ENCODE peak calls at places on chromosomes 16 and 17, in ten cellular contexts. S is DND-41, Y is heart left ventricle, R is body of pancreas, D is small intestine, O is transverse colon, K is Panc1, B is breast epithelium, J is HCT116, W is endodermal cell. F is an unnamed sample.

GRCh38 chr17:47810200-47810821 is 11.3 kb downstream of the OSBPL7 start:
- DNase-seq in S (no peak), Y (peak; percentile 3), R (peak; percentile 92), D (peak; percentile 97), O (peak; percentile 88), K (peak; percentile 52), B (no peak), J (peak; percentile 93), W (peak; percentile 88), F (peak; percentile 23)

GRCh38 chr17:73787721-73788051 is 143.4 kb upstream of the SDK2 start:
- DNase-seq in S (no peak), Y (no peak), R (no peak), D (no peak), O (no peak), K (no peak), B (no peak), J (no peak), W (peak; percentile 49), F (no peak)

GRCh38 chr16:75195811-75196790 is 10.9 kb downstream of the CTRB2 start:
- DNase-seq in S (no peak), Y (no peak), R (no peak), D (no peak), O (no peak), K (no peak), B (no peak), J (no peak), W (peak; percentile 42), F (no peak)

GRCh38 chr16:30740364-30741251 is 7.6 kb upstream of the PHKG2 start:
- DNase-seq in S (no peak), Y (peak; percentile 82), R (peak; percentile 92), D (peak; percentile 95), O (peak; percentile 92), K (no peak), B (peak; percentile 94), J (peak; percentile 87), W (peak; percentile 91), F (no peak)

GRCh38 chr16:51392651-51393187 is 241.6 kb upstream of the SALL1 start:
- DNase-seq in S (no peak), Y (no peak), R (no peak), D (no peak), O (no peak), K (peak; percentile 2), B (no peak), J (no peak), W (peak; percentile 54), F (no peak)

GRCh38 chr16:11972128-11972527 is 4.4 kb upstream of the SNX29 start:
- DNase-seq in S (no peak), Y (no peak), R (no peak), D (peak; percentile 4), O (no peak), K (no peak), B (no peak), J (no peak), W (peak; percentile 67), F (no peak)

GRCh38 chr16:84284168-84284722 is 10.4 kb upstream of the WFDC1 start:
- DNase-seq in S (no peak), Y (peak; percentile 58), R (peak; percentile 35), D (peak; percentile 76), O (peak; percentile 61), K (no peak), B (no peak), J (no peak), W (peak; percentile 76), F (no peak)

GRCh38 chr16:11181889-11182279 is 74.1 kb downstream of the SOCS1 start:
- DNase-seq in S (peak; percentile 35), Y (no peak), R (no peak), D (no peak), O (peak; percentile 42), K (no peak), B (no peak), J (no peak), W (no peak), F (no peak)

GRCh38 chr16:57637424-57637823 is 9.0 kb downstream of the ADGRG1 start:
- DNase-seq in S (no peak), Y (peak; percentile 76), R (no peak), D (no peak), O (no peak), K (no peak), B (no peak), J (no peak), W (no peak), F (no peak)

GRCh38 chr17:49035470-49036269 is 38.5 kb downstream of the IGF2BP1 start:
- DNase-seq in S (peak; percentile 45), Y (no peak), R (peak; percentile 52), D (no peak), O (peak; percentile 60), K (peak; percentile 27), B (peak; percentile 65), J (peak; percentile 82), W (peak; percentile 96), F (peak; percentile 9)

GRCh38 chr16:70391881-70392481 is 45.3 kb downstream of the DDX19A start:
- DNase-seq in S (no peak), Y (no peak), R (no peak), D (no peak), O (no peak), K (no peak), B (no peak), J (no peak), W (no peak), F (no peak)

GRCh38 chr17:15289285-15290185 is 24.4 kb upstream of the PMP22 start:
- DNase-seq in S (no peak), Y (no peak), R (no peak), D (no peak), O (no peak), K (no peak), B (no peak), J (no peak), W (no peak), F (no peak)

GRCh38 chr17:56171186-56171959 is 18.1 kb downstream of the ANKFN1 start:
- DNase-seq in S (no peak), Y (no peak), R (no peak), D (no peak), O (no peak), K (no peak), B (no peak), J (no peak), W (no peak), F (no peak)

GRCh38 chr17:8719291-8720246 is 25.1 kb downstream of the CCDC42 start:
- DNase-seq in S (no peak), Y (no peak), R (no peak), D (no peak), O (no peak), K (no peak), B (no peak), J (no peak), W (no peak), F (no peak)

GRCh38 chr16:679808-680624 is at the start of gene STUB1:
- DNase-seq in S (peak; percentile 93), Y (peak; percentile 92), R (peak; percentile 90), D (peak; percentile 76), O (peak; percentile 92), K (no peak), B (peak; percentile 88), J (peak; percentile 48), W (peak; percentile 99), F (peak; percentile 78)

GRCh38 chr17:41505007-41505835 is at the start of gene KRT13:
- DNase-seq in S (no peak), Y (no peak), R (no peak), D (no peak), O (no peak), K (no peak), B (no peak), J (no peak), W (no peak), F (no peak)

GRCh38 chr16:80723091-80723490 is 81.3 kb downstream of the CDYL2 start:
- DNase-seq in S (no peak), Y (no peak), R (no peak), D (no peak), O (no peak), K (no peak), B (no peak), J (no peak), W (peak; percentile 12), F (no peak)

GRCh38 chr17:82859431-82860403 is 19.9 kb upstream of the ZNF750 start:
- DNase-seq in S (peak; percentile 87), Y (no peak), R (no peak), D (peak; percentile 37), O (no peak), K (no peak), B (no peak), J (peak; percentile 91), W (peak; percentile 66), F (peak; percentile 35)

GRCh38 chr16:87895641-87896141 is 26.4 kb upstream of the SLC7A5 start:
- DNase-seq in S (peak; percentile 83), Y (no peak), R (no peak), D (peak; percentile 57), O (peak; percentile 34), K (no peak), B (no peak), J (no peak), W (no peak), F (peak; percentile 14)

GRCh38 chr17:13598353-13599167 is 3.2 kb downstream of the HS3ST3A1 start:
- DNase-seq in S (no peak), Y (no peak), R (no peak), D (no peak), O (no peak), K (no peak), B (no peak), J (no peak), W (no peak), F (no peak)
- H3K27me3 ChIP-seq in S (peaks cover 4% of the 10 kb centered on the region), Y (peaks cover 20% of the 10 kb centered on the region), R (no peaks in the 10 kb centered on the region), D (peaks cover 11% of the 10 kb centered on the region), O (peaks cover 71% of the 10 kb centered on the region), K (peaks cover 8% of the 10 kb centered on the region), B (peaks cover 40% of the 10 kb centered on the region), J (peaks cover 4% of the 10 kb centered on the region), W (peaks cover 29% of the 10 kb centered on the region), F (peaks cover 28% of the 10 kb centered on the region)

GRCh38 chr17:70610161-70610560 is 440.8 kb downstream of the KCNJ2 start:
- DNase-seq in S (no peak), Y (no peak), R (no peak), D (no peak), O (no peak), K (no peak), B (no peak), J (no peak), W (no peak), F (no peak)
- H3K27ac ChIP-seq in S (no peak overlapping the region), Y (no peak overlapping the region), R (no peak overlapping the region), D (no peak overlapping the region), O (no peak overlapping the region), K (no peak overlapping the region), B (no peak overlapping the region), J (no peak overlapping the region), W (no peak overlapping the region), F (no peak overlapping the region)

GRCh38 chr16:22260490-22260889 is 36.7 kb upstream of the POLR3E start:
- DNase-seq in S (no peak), Y (no peak), R (no peak), D (no peak), O (no peak), K (no peak), B (no peak), J (no peak), W (no peak), F (no peak)
- H3K36me3 ChIP-seq in S (peaks cover 57% of the 10 kb centered on the region), Y (peaks cover 34% of the 10 kb centered on the region), R (peaks cover 36% of the 10 kb centered on the region), D (peaks cover 8% of the 10 kb centered on the region), O (peaks cover 59% of the 10 kb centered on the region), K (peaks cover 7% of the 10 kb centered on the region), B (peaks cover 15% of the 10 kb centered on the region), J (peaks cover 23% of the 10 kb centered on the region), W (peaks cover 8% of the 10 kb centered on the region), F (peaks cover 30% of the 10 kb centered on the region)

DNA sequence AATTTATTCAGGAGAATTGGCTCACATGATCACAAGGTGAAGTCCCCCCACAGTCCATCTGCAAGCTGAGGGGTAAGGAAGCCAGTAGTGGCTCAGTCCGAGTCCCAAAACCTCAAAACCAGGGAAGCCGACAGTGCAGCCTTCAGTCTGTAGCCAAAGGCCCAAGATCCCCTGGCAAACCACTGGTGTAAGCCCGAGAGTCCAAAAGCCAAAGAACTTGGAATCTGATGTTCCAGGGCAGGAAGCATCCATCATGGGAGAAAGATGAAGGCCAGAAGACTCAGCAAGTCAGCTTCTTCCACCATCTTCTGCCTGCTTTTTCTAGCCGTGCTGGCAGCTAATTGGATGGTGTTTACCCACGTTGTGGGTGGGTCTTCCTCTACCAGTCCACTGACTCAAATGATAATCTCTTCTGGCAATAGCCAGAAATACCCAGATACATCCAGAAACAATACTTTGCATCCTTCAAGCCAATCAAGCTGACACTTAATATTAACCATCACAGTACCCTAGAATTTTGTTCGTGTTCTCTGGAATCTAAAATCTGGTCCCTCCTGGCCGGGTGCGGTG is 40.4 kb downstream of the TMEM114 start:
- DNase-seq in S (no peak), Y (no peak), R (no peak), D (no peak), O (no peak), K (no peak), B (no peak), J (no peak), W (no peak), F (no peak)
- H3K27me3 ChIP-seq in S (peaks cover 11% of the 10 kb centered on the region), Y (peaks cover 5% of the 10 kb centered on the region), R (no peaks in the 10 kb centered on the region), D (no peaks in the 10 kb centered on the region), O (peaks cover 7% of the 10 kb centered on the region), K (peaks cover 28% of the 10 kb centered on the region), B (peaks cover 33% of the 10 kb centered on the region), J (peaks cover 47% of the 10 kb centered on the region), W (peaks cover 11% of the 10 kb centered on the region), F (peaks cover 4% of the 10 kb centered on the region)